ENCODE peak calls at places on chromosomes 4 and X, in seven cellular contexts. F, V, S, J, D, Z and E are unnamed samples.

GRCh38 chr4:99104153-99104552 is 15.6 kb upstream of the ADH5 start:
- DNase-seq in F (no peak), V (no peak), S (no peak), J (no peak), D (no peak), Z (no peak), E (no peak)

GRCh38 chr4:80266902-80267380 is 477 bp downstream of the FGF5 start:
- DNase-seq in F (no peak), V (peak; percentile 56), S (peak; percentile 59), J (no peak), D (peak; percentile 30), Z (no peak), E (no peak)

GRCh38 chr4:177079327-177079726 is 230.3 kb upstream of the NEIL3 start:
- DNase-seq in F (no peak), V (no peak), S (no peak), J (no peak), D (peak; percentile 58), Z (no peak), E (peak; percentile 41)

GRCh38 chr4:184598753-184599491 is 50.3 kb downstream of the CASP3 start:
- DNase-seq in F (no peak), V (no peak), S (no peak), J (no peak), D (no peak), Z (no peak), E (no peak)

GRCh38 chr4:150573534-150573933 is 8.4 kb upstream of the MAB21L2 start:
- DNase-seq in F (no peak), V (peak; percentile 10), S (no peak), J (no peak), D (peak; percentile 42), Z (no peak), E (no peak)

GRCh38 chrX:20545538-20545937 is 278.8 kb upstream of the RPS6KA3 start:
- DNase-seq in F (no peak), V (no peak), S (no peak), J (no peak), D (no peak), Z (no peak), E (no peak)

GRCh38 chr4:12716896-12717295 is 767.2 kb downstream of the RAB28 start:
- DNase-seq in F (no peak), V (no peak), S (no peak), J (no peak), D (no peak), Z (no peak), E (no peak)

GRCh38 chr4:57064811-57065711 is 45.1 kb downstream of the IGFBP7 start:
- DNase-seq in F (no peak), V (no peak), S (peak; percentile 50), J (no peak), D (peak; percentile 78), Z (peak; percentile 41), E (no peak)

GRCh38 chr4:168797176-168797575 is 212.9 kb downstream of the CBR4 start:
- DNase-seq in F (no peak), V (peak; percentile 84), S (no peak), J (no peak), D (peak; percentile 81), Z (no peak), E (no peak)

GRCh38 chrX:121389976-121390709 is 342.7 kb downstream of the GLUD2 start:
- DNase-seq in F (no peak), V (peak; percentile 15), S (no peak), J (no peak), D (peak; percentile 67), Z (no peak), E (no peak)

DNA sequence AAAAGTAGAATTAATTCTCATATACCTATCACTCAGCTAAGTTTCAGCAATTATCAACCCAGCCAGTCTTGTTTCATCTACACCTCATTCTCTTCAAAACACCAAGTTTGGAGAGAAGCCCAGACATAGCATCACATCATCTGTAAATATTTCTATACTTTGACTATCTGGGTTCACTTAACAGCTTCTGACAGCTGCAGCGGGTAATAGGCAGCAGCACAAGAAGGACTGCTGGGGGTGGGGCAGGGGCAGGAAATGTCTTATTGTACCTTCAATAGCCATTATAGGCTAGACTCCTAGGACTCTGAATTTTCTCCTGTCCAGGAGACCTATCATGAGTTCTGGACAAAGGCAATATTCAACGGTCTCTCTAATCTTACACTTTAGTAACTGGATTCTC is 54.1 kb downstream of the PHF8 start:
- DNase-seq in F (no peak), V (no peak), S (no peak), J (no peak), D (no peak), Z (no peak), E (no peak)
- H3K27ac ChIP-seq in F (no peak overlapping the region), V (no peak overlapping the region), S (no peak overlapping the region), J (no peak overlapping the region), D (no peak overlapping the region), Z (no peak overlapping the region), E (no peak overlapping the region)

DNA sequence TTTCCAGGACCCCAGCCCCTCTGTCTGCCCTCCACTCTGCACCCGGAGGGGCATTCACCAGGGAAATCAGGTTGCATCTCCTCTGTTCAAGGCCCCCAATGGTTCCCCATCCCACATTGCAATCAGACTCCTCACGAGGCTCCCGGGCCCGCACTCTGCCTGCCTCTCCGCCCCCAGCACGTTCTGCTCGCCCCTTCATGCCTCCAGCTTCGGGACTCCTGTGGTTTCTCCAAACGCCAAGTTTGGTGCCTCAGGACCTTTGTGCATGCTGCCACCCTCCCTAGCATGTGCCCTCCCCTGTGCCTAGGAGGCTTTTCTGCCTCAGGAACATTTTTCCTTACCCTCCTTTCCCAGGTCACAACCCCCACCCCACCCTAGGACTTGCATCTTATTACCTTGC is 183.6 kb upstream of the PSAPL1 start:
- DNase-seq in F (no peak), V (no peak), S (no peak), J (no peak), D (no peak), Z (no peak), E (no peak)
- TF ChIP-seq CTCF in F (no peak), V (no peak), S (no peak), J (no peak), D (no peak), Z (no peak), E (no peak)

GRCh38 chr4:123556526-123556925 is 159.9 kb downstream of the SPRY1 start:
- DNase-seq in F (no peak), V (no peak), S (no peak), J (no peak), D (no peak), Z (no peak), E (no peak)

GRCh38 chr4:123557857-123558536 is 161.4 kb downstream of the SPRY1 start:
- DNase-seq in F (no peak), V (no peak), S (no peak), J (no peak), D (no peak), Z (no peak), E (no peak)

GRCh38 chr4:123561525-123561924 is 164.9 kb downstream of the SPRY1 start:
- DNase-seq in F (no peak), V (no peak), S (no peak), J (no peak), D (peak; percentile 54), Z (no peak), E (no peak)

GRCh38 chr4:123559955-123560669 is 163.5 kb downstream of the SPRY1 start:
- DNase-seq in F (no peak), V (no peak), S (no peak), J (no peak), D (peak; percentile 3), Z (no peak), E (no peak)

DNA sequence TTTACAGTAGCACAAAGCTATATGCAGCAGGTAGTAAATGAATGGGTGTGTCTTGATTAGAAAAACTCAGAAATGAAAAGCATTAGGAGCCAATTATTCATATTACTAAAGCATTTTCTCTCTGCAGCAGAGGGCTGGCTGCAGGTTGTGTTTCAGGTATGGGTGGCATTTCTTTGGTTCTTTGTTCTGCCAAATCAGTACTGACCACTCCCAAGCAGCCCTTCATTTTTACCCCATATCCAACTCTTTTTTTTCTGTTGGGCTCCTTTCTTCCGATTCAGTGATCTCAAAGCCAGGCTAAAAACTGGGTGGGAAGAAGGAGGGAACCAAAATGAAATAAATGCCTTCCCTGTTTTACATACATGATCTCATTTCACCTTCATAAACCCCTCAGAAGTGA is 162.3 kb downstream of the SPRY1 start:
- DNase-seq in F (no peak), V (no peak), S (no peak), J (no peak), D (no peak), Z (no peak), E (no peak)
- H3K27ac ChIP-seq in F (no peak overlapping the region), V (no peak overlapping the region), S (no peak overlapping the region), J (no peak overlapping the region), D (no peak overlapping the region), Z (peak overlapping the region; percentile 32), E (no peak overlapping the region)

DNA sequence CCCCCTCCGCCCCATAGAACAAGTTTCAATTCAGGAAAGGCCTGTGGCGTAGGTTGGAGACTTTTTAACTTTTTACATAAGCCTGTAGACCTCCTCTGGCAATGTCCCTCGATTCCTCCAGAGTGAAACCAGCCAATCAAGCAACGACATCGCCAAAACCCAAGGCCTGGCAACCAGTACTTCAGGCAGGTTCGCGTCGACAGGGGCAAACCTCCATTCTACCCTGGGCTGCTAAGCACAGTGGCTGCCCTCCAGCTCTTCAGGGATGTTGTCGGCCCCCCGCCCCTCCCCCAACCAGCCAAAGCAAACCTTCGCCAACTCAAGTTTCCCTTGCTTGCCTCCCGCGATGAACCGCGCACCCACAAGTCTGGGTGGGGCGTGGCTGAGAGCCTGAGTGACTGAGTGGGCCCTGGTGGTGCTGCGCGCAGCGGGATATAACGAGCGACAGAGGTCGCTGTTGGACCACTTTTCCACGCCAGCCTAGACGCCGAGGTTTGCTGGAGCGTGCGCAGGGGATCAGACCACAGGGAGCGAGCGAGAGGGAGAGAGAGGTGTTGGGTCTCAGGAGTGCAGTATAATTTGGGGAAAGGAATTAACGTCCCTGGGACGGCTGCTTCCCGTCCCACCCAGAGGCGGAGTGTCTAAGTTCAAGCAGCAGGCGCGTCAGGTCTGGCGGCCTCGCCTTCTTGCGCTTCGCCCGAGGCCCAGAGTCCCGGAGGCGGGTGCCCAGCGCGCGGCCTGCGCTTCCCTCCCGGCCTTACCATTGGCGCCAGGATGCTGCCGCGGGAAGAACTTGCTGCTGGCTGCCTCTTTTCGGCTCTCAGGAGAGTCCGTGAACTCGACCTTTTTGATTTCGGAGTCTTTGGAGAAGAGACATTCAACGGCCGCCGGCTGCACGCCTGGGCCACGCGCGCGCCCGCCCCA is 9.0 kb upstream of the PITX2 start:
- DNase-seq in F (no peak), V (peak; percentile 96), S (peak; percentile 89), J (peak; percentile 71), D (peak; percentile 80), Z (peak; percentile 79), E (peak; percentile 95)
- TF ChIP-seq CTCF in F (no peak), V (peak; percentile 99), S (peak; percentile 86), J (peak; percentile 34), D (peak; percentile 85), Z (peak; percentile 79), E (peak; percentile 99)

GRCh38 chrX:40087574-40088298 is 10.0 kb downstream of the BCOR start:
- DNase-seq in F (no peak), V (no peak), S (peak; percentile 24), J (no peak), D (no peak), Z (no peak), E (peak; percentile 61)
- H3K27ac ChIP-seq in F (no peak overlapping the region), V (no peak overlapping the region), S (peak overlapping the region; percentile 53), J (no peak overlapping the region), D (no peak overlapping the region), Z (no peak overlapping the region), E (peak overlapping the region; percentile 2)